ENCODE peak calls at places on chromosomes 6 and 20, in five cellular contexts. U is NB4, C is midbrain, G is NCI-H524, L is AG09309. N is an unnamed sample.

GRCh38 chr6:13710552-13711383 is 867 bp downstream of the RANBP9 start:
- DNase-seq in C (no peak), G (peak), U (peak), L (no peak), N (no peak)

GRCh38 chr20:59676877-59677140 is 72.5 kb downstream of the PHACTR3 start:
- DNase-seq in U (no peak), C (no peak), L (no peak), G (no peak), N (no peak)

GRCh38 chr20:10312111-10312510 is 93.5 kb downstream of the SNAP25 start:
- DNase-seq in U (no peak), C (no peak), L (no peak), G (no peak), N (no peak)

GRCh38 chr6:79627422-79627821 is 3.7 kb upstream of the SH3BGRL2 start:
- DNase-seq in L (no peak), C (no peak), U (no peak), G (no peak), N (no peak)

GRCh38 chr6:170100046-170100445 is 190.8 kb downstream of the DLL1 start:
- DNase-seq in G (no peak), U (no peak), C (no peak), L (no peak), N (no peak)

GRCh38 chr6:110518281-110518623 is 41.8 kb upstream of the SLC22A16 start:
- DNase-seq in C (no peak), U (peak), G (no peak), L (no peak), N (no peak)

GRCh38 chr6:145734486-145735355 is 599 bp downstream of the EPM2A start:
- DNase-seq in C (peak), G (peak), U (peak), L (peak), N (no peak)

GRCh38 chr6:86856937-86857563 is 80.3 kb upstream of the HTR1E start:
- DNase-seq in G (peak), C (peak), U (peak), L (peak), N (peak)

GRCh38 chr6:69379518-69379917 is 417.3 kb downstream of the LMBRD1 start:
- DNase-seq in L (no peak), C (no peak), U (no peak), G (no peak), N (no peak)

GRCh38 chr20:20276806-20277530 is 90.9 kb upstream of the INSM1 start:
- DNase-seq in U (no peak), C (no peak), L (no peak), G (no peak), N (no peak)

GRCh38 chr6:150252714-150253444 is 110.0 kb downstream of the PPP1R14C start:
- DNase-seq in U (no peak), G (no peak), L (no peak), C (no peak), N (no peak)

GRCh38 chr20:35604444-35604750 is 11.2 kb upstream of the SPAG4 start:
- DNase-seq in C (no peak), G (no peak), U (peak), L (no peak), N (no peak)

GRCh38 chr6:36378936-36379335 is 8.5 kb downstream of the ETV7 start:
- DNase-seq in G (no peak), U (no peak), L (no peak), C (no peak), N (no peak)

N was measured in glomerular endothelial cell.